ENCODE peak calls at places on chromosomes 3 and 15, in nine cellular contexts. I is cerebellar cortex, K is thyroid gland, X is HCEC 1CT, B is body of pancreas, D is HS-27A, Y is T-helper 1 cell, R is psoas muscle, H is HT1080. V is an unnamed sample.

GRCh38 chr15:78676424-78677110 is 35.6 kb upstream of the CHRNB4 start:
- DNase-seq in I (no peak), K (no peak), X (no peak), B (no peak), D (no peak), Y (no peak), R (no peak), H (no peak), V (no peak)

GRCh38 chr3:176469694-176470205 is 727.5 kb downstream of the TBL1XR1 start:
- DNase-seq in I (peak; percentile 26), K (no peak), X (peak; percentile 16), B (no peak), D (peak; percentile 43), Y (no peak), R (no peak), H (peak; percentile 41), V (no peak)

GRCh38 chr15:69558138-69558409 is 105.5 kb downstream of the RPLP1 start:
- DNase-seq in I (no peak), K (no peak), X (no peak), B (no peak), D (no peak), Y (no peak), R (no peak), H (no peak), V (no peak)

GRCh38 chr15:51281368-51281967 is 56.9 kb downstream of the CYP19A1 start:
- DNase-seq in I (peak; percentile 31), K (peak; percentile 59), X (peak; percentile 39), B (peak; percentile 66), D (peak; percentile 7), Y (no peak), R (peak; percentile 72), H (peak; percentile 55), V (peak; percentile 48)

GRCh38 chr3:46867550-46867898 is 4.3 kb upstream of the MYL3 start:
- DNase-seq in I (peak; percentile 49), K (peak; percentile 69), X (no peak), B (peak; percentile 84), D (no peak), Y (no peak), R (peak; percentile 94), H (no peak), V (peak; percentile 82)

GRCh38 chr15:92391640-92392039 is 2.0 kb upstream of the ST8SIA2 start:
- DNase-seq in I (peak; percentile 29), K (peak; percentile 35), X (no peak), B (no peak), D (no peak), Y (no peak), R (no peak), H (peak; percentile 36), V (no peak)

GRCh38 chr3:182760576-182761164 is 32.6 kb upstream of the ATP11B start:
- DNase-seq in I (no peak), K (no peak), X (no peak), B (peak; percentile 76), D (no peak), Y (no peak), R (no peak), H (no peak), V (no peak)

GRCh38 chr3:71614869-71615268 is 31.3 kb upstream of the FOXP1 start:
- DNase-seq in I (no peak), K (no peak), X (no peak), B (no peak), D (no peak), Y (no peak), R (no peak), H (no peak), V (no peak)

GRCh38 chr15:85667491-85668424 is 127.0 kb downstream of the KLHL25 start:
- DNase-seq in I (no peak), K (no peak), X (peak; percentile 97), B (peak; percentile 55), D (peak; percentile 83), Y (no peak), R (no peak), H (peak; percentile 97), V (peak; percentile 80)

GRCh38 chr3:4063916-4064592 is 239.1 kb upstream of the SETMAR start:
- DNase-seq in I (no peak), K (no peak), X (no peak), B (no peak), D (no peak), Y (no peak), R (no peak), H (no peak), V (no peak)

GRCh38 chr3:112122870-112123269 is 10.2 kb downstream of the GCSAM start:
- DNase-seq in I (no peak), K (no peak), X (no peak), B (no peak), D (no peak), Y (no peak), R (no peak), H (no peak), V (no peak)

GRCh38 chr3:117893638-117894037 is 1141.0 kb downstream of the IGSF11 start:
- DNase-seq in I (no peak), K (no peak), X (no peak), B (no peak), D (no peak), Y (no peak), R (no peak), H (peak; percentile 77), V (no peak)

GRCh38 chr3:184005981-184006507 is 11.6 kb downstream of the ABCC5 start:
- DNase-seq in I (peak; percentile 93), K (peak; percentile 94), X (peak; percentile 31), B (peak; percentile 87), D (no peak), Y (no peak), R (peak; percentile 90), H (no peak), V (no peak)

GRCh38 chr3:151837057-151837456 is 23.1 kb downstream of the AADAC start:
- DNase-seq in I (peak; percentile 16), K (no peak), X (peak; percentile 81), B (peak; percentile 45), D (peak; percentile 54), Y (no peak), R (no peak), H (peak; percentile 84), V (no peak)

GRCh38 chr3:190306513-190307163 is 15.6 kb downstream of the CLDN1 start:
- DNase-seq in I (no peak), K (no peak), X (no peak), B (peak; percentile 72), D (no peak), Y (no peak), R (no peak), H (no peak), V (peak; percentile 40)

GRCh38 chr3:56915969-56916586 is 114.3 kb upstream of the ARHGEF3 start:
- DNase-seq in I (no peak), K (peak; percentile 38), X (no peak), B (peak; percentile 20), D (no peak), Y (peak; percentile 48), R (no peak), H (no peak), V (peak; percentile 51)

GRCh38 chr3:112926000-112926399 is 48.9 kb downstream of the CD200R1 start:
- DNase-seq in I (peak; percentile 22), K (no peak), X (no peak), B (no peak), D (no peak), Y (no peak), R (no peak), H (no peak), V (no peak)

GRCh38 chr15:57216288-57216687 is 160.0 kb upstream of the CGNL1 start:
- DNase-seq in I (no peak), K (no peak), X (peak; percentile 89), B (no peak), D (peak; percentile 79), Y (no peak), R (no peak), H (peak; percentile 83), V (no peak)

GRCh38 chr15:90013503-90013937 is 12.4 kb downstream of the ZNF710 start:
- DNase-seq in I (no peak), K (no peak), X (no peak), B (no peak), D (no peak), Y (no peak), R (no peak), H (no peak), V (no peak)